ENCODE peak calls at places on chromosomes 16 and 17, in eight cellular contexts. B is left ventricle myocardium inferior; A is tibial nerve; Z is GM23248; O is AG04450; H is naive thymus-derived CD4-positive, alpha-beta T cell; P is mesenchymal stem cell; R is Peyer's patch. V is an unnamed sample.

GRCh38 chr16:16122264-16122663 is 101.0 kb downstream of the ABCC6 start:
- DNase-seq in O (no peak), H (no peak), P (no peak), R (no peak), A (no peak), B (no peak), Z (no peak), V (no peak)

GRCh38 chr16:68379472-68380347 is 68.6 kb downstream of the SMPD3 start:
- DNase-seq in A (no peak), O (no peak), Z (no peak), B (no peak), H (peak; percentile 25), R (no peak), P (no peak), V (no peak)

GRCh38 chr17:57861000-57861736 is 11.3 kb upstream of the MRPS23 start:
- DNase-seq in A (no peak), R (peak; percentile 66), B (peak; percentile 64), P (peak; percentile 85), Z (peak; percentile 57), O (no peak), H (peak; percentile 21), V (peak; percentile 73)

GRCh38 chr17:75876190-75876937 is 2.0 kb downstream of the TRIM47 start:
- DNase-seq in R (peak; percentile 81), O (no peak), A (no peak), B (peak; percentile 51), H (peak; percentile 79), Z (peak; percentile 33), P (peak; percentile 18), V (peak; percentile 92)

GRCh38 chr16:58501242-58502131 is 1.5 kb downstream of the NDRG4 start:
- DNase-seq in Z (peak; percentile 26), O (no peak), B (no peak), P (no peak), R (peak; percentile 41), A (no peak), H (peak; percentile 67), V (peak; percentile 98)

GRCh38 chr17:40541060-40541872 is 24.0 kb downstream of the CCR7 start:
- DNase-seq in Z (no peak), R (peak; percentile 75), A (no peak), P (no peak), B (no peak), O (no peak), H (peak; percentile 93), V (no peak)

GRCh38 chr17:80565347-80566053 is 20.9 kb downstream of the RPTOR start:
- DNase-seq in B (no peak), R (no peak), A (no peak), P (no peak), Z (no peak), H (no peak), O (no peak), V (peak; percentile 69)

GRCh38 chr16:88284626-88285513 is 97.9 kb upstream of the ZNF469 start:
- DNase-seq in A (no peak), O (no peak), H (no peak), P (no peak), B (no peak), Z (no peak), R (no peak), V (peak; percentile 34)

GRCh38 chr16:73019456-73020362 is 28.2 kb downstream of the ZFHX3 start:
- DNase-seq in O (peak; percentile 49), H (no peak), R (no peak), P (peak; percentile 93), Z (peak; percentile 62), A (no peak), B (no peak), V (no peak)

GRCh38 chr17:60934723-60935122 is 257.1 kb downstream of the BCAS3 start:
- DNase-seq in Z (no peak), R (no peak), H (no peak), B (no peak), O (no peak), P (no peak), A (no peak), V (no peak)

GRCh38 chr17:1124238-1124699 is 55.5 kb downstream of the ABR start:
- DNase-seq in P (no peak), A (no peak), Z (no peak), O (no peak), R (no peak), H (no peak), B (no peak), V (no peak)

GRCh38 chr17:30086896-30087295 is 29.7 kb upstream of the NSRP1 start:
- DNase-seq in B (no peak), H (no peak), R (no peak), Z (no peak), A (no peak), P (no peak), O (no peak), V (no peak)

GRCh38 chr17:62955841-62956352 is 10.1 kb upstream of the TANC2 start:
- DNase-seq in O (no peak), A (no peak), R (no peak), P (no peak), Z (no peak), H (no peak), B (no peak), V (no peak)

GRCh38 chr16:55892821-55893220 is 17.6 kb upstream of the CES5A start:
- DNase-seq in H (no peak), B (no peak), O (no peak), A (no peak), Z (no peak), P (no peak), R (no peak), V (no peak)

GRCh38 chr17:28720247-28720996 is 637 bp downstream of the RPL23A start:
- DNase-seq in H (peak; percentile 30), B (no peak), R (no peak), O (no peak), P (peak; percentile 28), A (no peak), Z (peak; percentile 47), V (no peak)

GRCh38 chr17:9843152-9844010 is 17.7 kb downstream of the GLP2R start:
- DNase-seq in A (no peak), P (peak; percentile 71), Z (peak; percentile 47), R (no peak), O (no peak), B (no peak), H (no peak), V (no peak)

GRCh38 chr17:28985950-28986713 is 19.7 kb downstream of the SEZ6 start:
- DNase-seq in H (no peak), Z (no peak), B (no peak), O (no peak), A (no peak), R (no peak), P (no peak), V (peak; percentile 96)

GRCh38 chr17:39939588-39940419 is 12.3 kb downstream of the LRRC3C start:
- DNase-seq in B (no peak), H (peak; percentile 64), Z (peak; percentile 93), O (peak; percentile 72), A (no peak), P (peak; percentile 90), R (peak; percentile 34), V (no peak)

GRCh38 chr17:43978078-43978477 is 24.3 kb upstream of the PYY start:
- DNase-seq in H (no peak), O (no peak), B (no peak), Z (no peak), R (no peak), A (no peak), P (no peak), V (no peak)

GRCh38 chr17:43976956-43977837 is 23.5 kb upstream of the PYY start:
- DNase-seq in Z (no peak), O (no peak), P (no peak), A (no peak), H (no peak), B (no peak), R (no peak), V (peak; percentile 8)

GRCh38 chr17:43975898-43976297 is 22.2 kb upstream of the PYY start:
- DNase-seq in R (no peak), Z (no peak), P (no peak), O (no peak), A (no peak), H (no peak), B (no peak), V (no peak)

GRCh38 chr17:43979671-43980070 is 24.8 kb upstream of the NAGS start:
- DNase-seq in Z (no peak), B (no peak), P (no peak), H (no peak), O (no peak), R (no peak), A (no peak), V (no peak)

DNA sequence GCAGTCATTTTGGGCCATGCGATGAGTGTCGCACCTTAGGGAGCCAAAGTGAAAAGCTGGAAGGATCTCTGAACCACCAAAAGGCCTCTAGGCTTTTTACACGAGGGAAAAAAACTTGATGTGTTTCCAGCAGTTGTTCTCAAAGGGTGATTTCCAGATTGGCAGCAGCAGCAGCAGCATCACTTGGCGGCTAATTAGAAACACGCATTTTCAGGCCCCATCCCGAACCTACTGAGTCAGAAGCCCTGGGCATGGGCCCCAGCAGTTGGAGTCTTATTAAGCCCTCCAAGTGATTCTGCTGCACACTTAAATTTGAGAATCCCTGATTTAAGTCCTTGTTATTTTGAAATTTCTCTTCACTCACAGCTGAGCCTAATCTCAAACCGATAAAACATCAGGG is 25.3 kb upstream of the PYY start:
- DNase-seq in O (no peak), A (no peak), R (no peak), B (no peak), H (no peak), P (no peak), Z (peak; percentile 55), V (no peak)
- H3K27me3 ChIP-seq in O (peaks cover 63% of the 10 kb centered on the region), A (peaks cover 74% of the 10 kb centered on the region), R (no peaks in the 10 kb centered on the region), B (peaks cover 54% of the 10 kb centered on the region), H (peaks cover 12% of the 10 kb centered on the region), P (peaks cover 66% of the 10 kb centered on the region), Z (peaks cover 54% of the 10 kb centered on the region), V (peaks cover 17% of the 10 kb centered on the region)

DNA sequence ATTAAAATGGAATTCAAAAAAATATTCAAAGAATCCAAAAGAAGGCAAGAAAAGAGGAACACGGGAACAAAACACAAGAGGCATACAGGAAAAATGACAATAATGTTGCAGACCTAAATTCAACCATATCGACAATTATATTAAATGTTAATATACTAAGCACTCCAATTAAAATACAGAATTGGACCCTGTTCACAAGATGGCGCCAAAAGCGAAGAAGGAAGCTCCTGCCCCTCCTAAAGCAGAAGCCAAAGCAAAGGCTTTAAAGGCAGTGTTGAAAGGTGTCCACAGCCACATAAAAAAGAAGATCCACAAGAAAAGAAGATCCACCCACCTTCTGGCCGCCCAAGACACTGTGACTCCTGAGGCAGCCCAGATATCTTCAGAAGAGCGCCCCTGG is 6.3 kb upstream of the XAF1 start:
- DNase-seq in P (no peak), H (no peak), A (no peak), O (no peak), Z (peak; percentile 5), R (no peak), B (no peak), V (no peak)
- H3K4me3 ChIP-seq in P (no peak overlapping the region), H (no peak overlapping the region), A (no peak overlapping the region), O (no peak overlapping the region), Z (no peak overlapping the region), R (no peak overlapping the region), B (no peak overlapping the region), V (no peak overlapping the region)

GRCh38 chr17:43905400-43905984 is 1.8 kb downstream of the MPP2 start:
- DNase-seq in O (no peak), Z (no peak), H (no peak), B (no peak), P (no peak), A (no peak), R (no peak), V (peak; percentile 67)
- H3K27me3 ChIP-seq in O (peaks cover 37% of the 10 kb centered on the region), Z (no peaks in the 10 kb centered on the region), H (no peaks in the 10 kb centered on the region), B (no peaks in the 10 kb centered on the region), P (peaks cover 69% of the 10 kb centered on the region), A (peaks cover 62% of the 10 kb centered on the region), R (no peaks in the 10 kb centered on the region), V (peaks cover 55% of the 10 kb centered on the region)

GRCh38 chr17:12773153-12773552 is 16.1 kb upstream of the ARHGAP44 start:
- DNase-seq in P (no peak), O (no peak), H (no peak), R (no peak), Z (no peak), B (no peak), A (no peak), V (no peak)
- H3K4me3 ChIP-seq in P (no peak overlapping the region), O (no peak overlapping the region), H (no peak overlapping the region), R (no peak overlapping the region), Z (no peak overlapping the region), B (no peak overlapping the region), A (no peak overlapping the region), V (no peak overlapping the region)